ENCODE peak calls at places on chromosomes 1 and 21, in seven cellular contexts. D is Peyer's patch, C is stomach, X is cardiac muscle cell, T is breast epithelium, Z is choroid plexus epithelial cell, Y is AG10803. B is an unnamed sample.

GRCh38 chr1:218346391-218347204 is 1.5 kb downstream of the TGFB2 start:
- DNase-seq in X (peak; percentile 52), T (peak; percentile 44), D (peak; percentile 57), Z (no peak), C (no peak), Y (peak; percentile 31), B (peak; percentile 20)

GRCh38 chr1:228090613-228091081 is 8.1 kb downstream of the ARF1 start:
- DNase-seq in Y (no peak), Z (peak; percentile 45), D (peak; percentile 46), T (no peak), X (peak; percentile 15), C (peak; percentile 25), B (no peak)

GRCh38 chr1:26278303-26278702 is 1.6 kb upstream of the SH3BGRL3 start:
- DNase-seq in Y (peak; percentile 82), D (peak; percentile 83), C (peak; percentile 68), T (peak; percentile 62), X (peak; percentile 52), Z (peak; percentile 54), B (peak; percentile 93)

GRCh38 chr1:222892137-222892763 is 77.4 kb downstream of the DISP1 start:
- DNase-seq in D (no peak), X (peak; percentile 73), T (no peak), C (no peak), Y (no peak), Z (peak; percentile 81), B (no peak)

GRCh38 chr1:94050675-94051074 is 70.3 kb downstream of the ABCA4 start:
- DNase-seq in Y (no peak), T (no peak), Z (no peak), C (no peak), X (no peak), D (no peak), B (no peak)

GRCh38 chr1:114338491-114338890 is 172.5 kb downstream of the TRIM33 start:
- DNase-seq in Z (no peak), D (no peak), X (no peak), C (no peak), T (no peak), Y (no peak), B (no peak)

GRCh38 chr1:183807549-183808168 is 2.7 kb downstream of the RGL1 start:
- DNase-seq in T (no peak), X (peak; percentile 33), Z (peak; percentile 76), C (no peak), D (no peak), Y (peak; percentile 72), B (no peak)

GRCh38 chr21:34196996-34197395 is 123.6 kb downstream of the MRPS6 start:
- DNase-seq in Z (no peak), C (no peak), D (no peak), Y (no peak), T (no peak), X (no peak), B (no peak)

GRCh38 chr21:46059195-46059594 is 38.7 kb upstream of the COL6A2 start:
- DNase-seq in Y (no peak), T (no peak), C (no peak), Z (no peak), D (no peak), X (no peak), B (no peak)

GRCh38 chr21:42746240-42746592 is 92.8 kb downstream of the PDE9A start:
- DNase-seq in C (no peak), X (no peak), Z (no peak), T (no peak), D (peak; percentile 44), Y (no peak), B (no peak)
- H3K4me3 ChIP-seq in C (no peak overlapping the region), X (no peak overlapping the region), Z (no peak overlapping the region), T (no peak overlapping the region), D (no peak overlapping the region), Y (no peak overlapping the region), B (no peak overlapping the region)

GRCh38 chr1:45299296-45299695 is 27.4 kb upstream of the HPDL start:
- DNase-seq in C (no peak), Z (no peak), Y (no peak), X (no peak), D (no peak), T (no peak), B (no peak)
- TF ChIP-seq CTCF in C (no peak), Z (no peak), Y (no peak), X (no peak), D (no peak), T (no peak), B (no peak)

DNA sequence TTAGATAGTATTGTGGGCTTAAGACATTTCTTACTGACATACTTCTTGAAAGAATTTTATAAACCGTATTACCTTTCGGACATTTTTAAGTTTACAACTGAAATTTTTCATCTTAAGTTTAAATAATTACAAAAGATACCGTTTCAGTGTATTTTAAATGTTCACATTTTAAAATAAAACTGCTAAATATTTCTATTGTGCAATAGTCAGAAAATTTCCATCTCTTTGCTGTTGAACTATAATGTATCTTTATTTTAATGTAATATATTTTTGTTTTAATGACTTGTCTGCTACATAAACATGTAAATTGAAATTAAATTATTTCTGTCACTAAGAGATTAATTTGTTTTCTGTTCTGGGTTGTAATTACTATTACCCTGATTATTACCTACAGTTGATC is 74.2 kb upstream of the KIAA1614 start:
- DNase-seq in D (no peak), Y (no peak), C (no peak), T (no peak), X (no peak), Z (no peak), B (no peak)
- H3K4me3 ChIP-seq in D (no peak overlapping the region), Y (no peak overlapping the region), C (no peak overlapping the region), T (no peak overlapping the region), X (no peak overlapping the region), Z (no peak overlapping the region), B (no peak overlapping the region)

GRCh38 chr1:30249446-30250337 is 473.7 kb downstream of the MATN1 start:
- DNase-seq in Y (no peak), T (no peak), Z (no peak), X (no peak), D (no peak), C (no peak), B (no peak)
- TF ChIP-seq CTCF in Y (no peak), T (no peak), Z (no peak), X (no peak), D (no peak), C (no peak), B (no peak)

DNA sequence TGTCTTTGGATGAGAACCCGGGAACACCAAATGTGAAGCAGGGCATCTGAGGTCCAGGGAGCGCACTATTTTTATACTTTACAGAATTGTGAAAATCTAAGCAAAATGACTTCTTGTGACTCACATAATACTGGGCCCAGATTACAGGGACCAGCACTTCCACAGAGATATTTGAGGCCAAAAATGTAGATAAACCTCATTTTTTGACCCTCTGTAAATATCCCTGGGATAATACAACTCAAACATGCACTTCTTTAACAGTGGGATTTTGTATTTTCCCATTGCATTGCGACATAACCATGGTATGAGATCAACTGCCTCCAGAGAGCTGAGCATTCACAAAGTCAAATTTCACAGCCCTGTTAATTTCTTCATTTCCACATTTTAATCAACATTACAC is 289.4 kb upstream of the ADGRL4 start:
- DNase-seq in Z (peak; percentile 9), D (no peak), X (peak; percentile 76), Y (peak; percentile 33), T (no peak), C (no peak), B (no peak)
- H3K4me3 ChIP-seq in Z (no peak overlapping the region), D (no peak overlapping the region), X (no peak overlapping the region), Y (no peak overlapping the region), T (no peak overlapping the region), C (no peak overlapping the region), B (no peak overlapping the region)

GRCh38 chr1:58785424-58786058 is 1.7 kb upstream of the JUN start:
- DNase-seq in Y (peak; percentile 70), D (peak; percentile 82), T (peak; percentile 81), C (peak; percentile 82), Z (peak; percentile 76), X (peak; percentile 61), B (peak; percentile 65)
- TF ChIP-seq CTCF in Y (no peak), D (no peak), T (no peak), C (no peak), Z (no peak), X (no peak), B (no peak)

B was measured in mucosa of descending colon.